ENCODE peak calls at places on chromosomes 7 and 10, in four cellular contexts. F is anterior cingulate cortex; Z is SW480; X is CD8-positive, alpha-beta memory T cell. K is an unnamed sample.

GRCh38 chr7:152617056-152617455 is 58.9 kb downstream of the XRCC2 start:
- DNase-seq in F (no peak), Z (no peak), X (no peak), K (no peak)

GRCh38 chr10:101107771-101108170 is 23.3 kb upstream of the TLX1 start:
- DNase-seq in F (no peak), Z (no peak), X (no peak), K (no peak)

GRCh38 chr7:105267244-105267643 is 121.5 kb downstream of the SRPK2 start:
- DNase-seq in F (no peak), Z (peak; percentile 44), X (no peak), K (peak; percentile 28)

GRCh38 chr10:62895058-62895457 is 78.9 kb upstream of the EGR2 start:
- DNase-seq in F (no peak), Z (no peak), X (no peak), K (no peak)

GRCh38 chr10:22849077-22849810 is 78.6 kb upstream of the ARMC3 start:
- DNase-seq in F (peak; percentile 87), Z (peak; percentile 63), X (no peak), K (no peak)

GRCh38 chr7:107661081-107661864 is 645 bp downstream of the SLC26A4 start:
- DNase-seq in F (no peak), Z (peak; percentile 92), X (peak; percentile 47), K (no peak)

GRCh38 chr10:29590598-29591415 is 44.0 kb downstream of the SVIL start:
- DNase-seq in F (no peak), Z (peak; percentile 43), X (no peak), K (peak; percentile 48)

GRCh38 chr7:129675521-129675920 is 64.0 kb downstream of the NRF1 start:
- DNase-seq in F (no peak), Z (no peak), X (no peak), K (no peak)

GRCh38 chr10:17817790-17818189 is 8.6 kb downstream of the MRC1 start:
- DNase-seq in F (no peak), Z (no peak), X (no peak), K (no peak)

GRCh38 chr7:40887099-40887498 is 752.3 kb downstream of the SUGCT start:
- DNase-seq in F (no peak), Z (no peak), X (no peak), K (no peak)

GRCh38 chr10:94358480-94358879 is 4.3 kb downstream of the NOC3L start:
- DNase-seq in F (no peak), Z (peak; percentile 83), X (no peak), K (no peak)

GRCh38 chr10:116748041-116748440 is 5.7 kb upstream of the HSPA12A start:
- DNase-seq in F (no peak), Z (no peak), X (peak; percentile 27), K (no peak)

GRCh38 chr10:102419561-102420442 is 834 bp upstream of the FBXL15 start:
- DNase-seq in F (peak; percentile 55), Z (peak; percentile 33), X (peak; percentile 83), K (peak; percentile 72)

GRCh38 chr7:44061645-44062179 is 3.7 kb downstream of the PGAM2 start:
- DNase-seq in F (no peak), Z (no peak), X (no peak), K (no peak)

GRCh38 chr7:87474046-87474445 is 1.4 kb downstream of the ABCB4 start:
- DNase-seq in F (no peak), Z (no peak), X (no peak), K (no peak)

GRCh38 chr10:5468262-5469106 is 30.9 kb downstream of the CALML5 start:
- DNase-seq in F (no peak), Z (no peak), X (no peak), K (no peak)

GRCh38 chr10:28177944-28178637 is 124.8 kb downstream of the MPP7 start:
- DNase-seq in F (no peak), Z (peak; percentile 7), X (no peak), K (peak; percentile 39)

GRCh38 chr10:100341953-100342626 is 4.9 kb upstream of the SCD start:
- DNase-seq in F (no peak), Z (peak; percentile 79), X (peak; percentile 57), K (peak; percentile 33)

GRCh38 chr10:48330269-48330668 is 23.8 kb downstream of the MAPK8 start:
- DNase-seq in F (no peak), Z (no peak), X (no peak), K (no peak)

GRCh38 chr10:15427836-15428414 is 56.8 kb upstream of the FAM171A1 start:
- DNase-seq in F (no peak), Z (peak; percentile 61), X (no peak), K (no peak)

GRCh38 chr10:114418109-114418508 is 13.8 kb upstream of the AFAP1L2 start:
- DNase-seq in F (no peak), Z (no peak), X (no peak), K (no peak)

GRCh38 chr10:97596101-97597055 is 6.9 kb downstream of the C10orf62 start:
- DNase-seq in F (no peak), Z (peak; percentile 55), X (no peak), K (no peak)

GRCh38 chr10:63738410-63738809 is 217.2 kb downstream of the REEP3 start:
- DNase-seq in F (no peak), Z (peak; percentile 75), X (no peak), K (no peak)

GRCh38 chr10:35661236-35661635 is 19.1 kb upstream of the FZD8 start:
- DNase-seq in F (no peak), Z (no peak), X (no peak), K (no peak)